ENCODE peak calls at places on chromosomes 12 and 14, in five cellular contexts. W, B, E, J and R are unnamed samples. For H3K9me3, the result is how much of the 10 kb centered on the place peaks cover.

GRCh38 chr14:101627913-101628257 is 66.6 kb downstream of the DIO3 start:
- DNase-seq in W (no peak), B (no peak), E (no peak), J (no peak), R (no peak)

GRCh38 chr12:53060721-53061276 is 10.9 kb downstream of the TNS2 start:
- DNase-seq in W (no peak), B (no peak), E (no peak), J (no peak), R (no peak)

GRCh38 chr14:34460841-34461240 is 1.2 kb downstream of the SPTSSA start:
- DNase-seq in W (no peak), B (no peak), E (peak), J (no peak), R (peak)

GRCh38 chr12:58757422-58757821 is 162.9 kb downstream of the LRIG3 start:
- DNase-seq in W (no peak), B (no peak), E (peak), J (no peak), R (peak)

GRCh38 chr14:97219356-97220017 is 422.3 kb downstream of the VRK1 start:
- DNase-seq in W (no peak), B (peak), E (no peak), J (no peak), R (no peak)

GRCh38 chr12:92185052-92185451 is 39.4 kb upstream of the BTG1 start:
- DNase-seq in W (peak), B (peak), E (no peak), J (no peak), R (no peak)

GRCh38 chr12:124640096-124640495 is 72.7 kb upstream of the NCOR2 start:
- DNase-seq in W (no peak), B (no peak), E (peak), J (no peak), R (no peak)

GRCh38 chr12:89574736-89575208 is 48.9 kb upstream of the POC1B start:
- DNase-seq in W (no peak), B (no peak), E (peak), J (no peak), R (peak)

GRCh38 chr12:52370906-52371608 is 3.8 kb upstream of the KRT85 start:
- DNase-seq in W (no peak), B (no peak), E (peak), J (peak), R (no peak)

GRCh38 chr12:51869931-51870330 is 18.0 kb upstream of the ANKRD33 start:
- DNase-seq in W (no peak), B (no peak), E (no peak), J (no peak), R (no peak)

GRCh38 chr12:28569698-28570411 is 379.6 kb downstream of the CCDC91 start:
- DNase-seq in W (peak), B (no peak), E (peak), J (no peak), R (peak)

GRCh38 chr12:120231316-120232011 is 30.6 kb upstream of the RPLP0 start:
- DNase-seq in W (peak), B (peak), E (peak), J (no peak), R (peak)

DNA sequence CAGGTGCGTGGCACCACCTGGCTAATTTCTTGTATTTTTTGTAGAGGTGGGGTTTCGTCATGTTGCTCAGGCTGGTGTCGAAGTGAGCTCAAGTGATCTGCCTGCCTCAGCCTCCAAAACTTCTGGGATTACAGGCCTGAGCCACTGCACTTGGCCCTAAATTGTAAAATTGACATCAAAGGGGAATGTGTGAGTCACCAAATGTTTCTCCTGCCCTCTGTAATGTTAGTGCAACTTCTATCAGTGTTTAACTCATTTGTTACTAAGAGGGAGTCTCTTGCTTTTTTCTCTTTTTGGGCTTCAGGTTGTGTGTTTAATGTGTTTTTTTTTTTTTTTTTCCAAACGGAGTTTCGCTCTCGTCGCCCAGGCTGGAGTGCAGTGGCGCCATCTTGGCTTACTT is 2.3 kb downstream of the TULP3 start:
- DNase-seq in W (no peak), B (no peak), E (peak), J (peak), R (peak)
- H3K4me3 ChIP-seq in W (no peak), B (no peak), E (no peak), J (no peak), R (no peak)

GRCh38 chr12:77796775-77797174 is 33.9 kb upstream of the NAV3 start:
- DNase-seq in W (no peak), B (no peak), E (peak), J (no peak), R (no peak)
- H3K9me3 ChIP-seq in W (under half), B (under half), E (under half), J (under half), R (under half)

DNA sequence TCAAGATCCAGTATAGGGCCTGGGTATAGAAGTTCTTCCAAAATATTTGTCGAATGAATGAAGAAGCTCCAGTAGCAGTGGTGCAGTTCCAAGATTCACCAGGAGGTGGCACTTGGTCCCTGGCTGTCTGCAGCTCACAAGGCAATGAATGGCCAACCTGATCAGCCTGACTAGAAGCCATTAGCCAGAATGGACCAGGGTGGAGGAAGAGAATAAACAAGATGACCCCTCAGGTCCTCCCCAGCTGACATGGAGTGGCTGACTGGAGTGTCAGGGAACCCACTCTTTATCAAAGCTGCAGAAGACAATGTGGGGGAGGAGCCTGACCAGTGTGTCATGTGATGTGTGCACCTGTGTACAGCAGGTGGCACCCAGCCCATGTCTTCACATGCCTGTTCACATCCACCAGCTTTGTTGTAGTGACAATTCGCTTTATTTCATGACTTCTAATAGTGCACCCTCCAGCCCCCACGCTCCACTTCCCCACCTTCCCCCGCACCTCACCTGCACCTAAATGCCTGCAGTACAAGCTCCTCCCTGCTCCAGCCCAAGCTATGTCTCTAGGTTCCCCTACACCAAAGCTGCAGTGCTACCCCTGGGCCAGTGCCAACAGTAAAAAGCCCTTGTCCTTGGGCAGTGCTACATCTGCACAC is 3.0 kb downstream of the LTBP2 start:
- DNase-seq in W (peak), B (peak), E (peak), J (peak), R (peak)
- H3K4me3 ChIP-seq in W (no peak), B (no peak), E (no peak), J (no peak), R (no peak)

GRCh38 chr12:34287986-34288962 is 266.0 kb downstream of the ALG10 start:
- DNase-seq in W (no peak), B (no peak), E (no peak), J (peak), R (no peak)

GRCh38 chr12:34286934-34287333 is 264.6 kb downstream of the ALG10 start:
- DNase-seq in W (no peak), B (no peak), E (no peak), J (peak), R (peak)

GRCh38 chr12:34286483-34286882 is 264.2 kb downstream of the ALG10 start:
- DNase-seq in W (no peak), B (no peak), E (no peak), J (no peak), R (no peak)

GRCh38 chr12:34288963-34289345 is 266.7 kb downstream of the ALG10 start:
- DNase-seq in W (no peak), B (no peak), E (no peak), J (no peak), R (no peak)

DNA sequence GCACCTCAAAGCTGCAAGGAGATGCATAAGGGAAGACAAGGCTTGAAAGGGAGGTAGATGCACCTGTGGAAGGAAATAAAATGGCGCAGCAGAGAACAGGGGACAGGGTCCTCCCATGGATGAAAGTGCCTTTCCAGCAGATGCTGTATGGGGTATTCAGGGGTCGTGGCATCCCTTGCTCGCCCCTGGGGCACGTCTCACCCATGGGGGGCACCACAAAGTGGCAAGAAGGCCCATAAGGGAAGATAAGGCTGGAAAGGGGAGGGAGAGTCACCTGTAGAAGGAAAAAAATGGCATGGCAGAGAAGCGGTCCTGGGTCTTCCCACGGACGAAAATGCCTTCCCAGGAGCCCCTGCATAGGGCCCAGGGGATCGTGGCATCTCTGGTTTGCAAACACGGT is 265.1 kb downstream of the ALG10 start:
- DNase-seq in W (no peak), B (no peak), E (no peak), J (no peak), R (no peak)
- H3K9me3 ChIP-seq in W (under half), B (under half), E (half or more), J (under half), R (under half)

GRCh38 chr12:4270016-4270669 is 3.4 kb upstream of the CCND2 start:
- DNase-seq in W (peak), B (peak), E (no peak), J (no peak), R (no peak)
- H3K4me3 ChIP-seq in W (peak), B (peak), E (no peak), J (peak), R (no peak)

GRCh38 chr12:37547611-37548010 is 769.0 kb upstream of the ALG10B start:
- DNase-seq in W (no peak), B (no peak), E (no peak), J (no peak), R (no peak)

GRCh38 chr12:37548266-37548805 is 768.2 kb upstream of the ALG10B start:
- DNase-seq in W (no peak), B (no peak), E (no peak), J (no peak), R (no peak)

GRCh38 chr12:37545759-37546158 is 770.8 kb upstream of the ALG10B start:
- DNase-seq in W (no peak), B (no peak), E (no peak), J (no peak), R (no peak)

GRCh38 chr12:37546206-37546605 is 770.4 kb upstream of the ALG10B start:
- DNase-seq in W (no peak), B (no peak), E (no peak), J (no peak), R (no peak)

GRCh38 chr12:37546901-37547475 is 769.6 kb upstream of the ALG10B start:
- DNase-seq in W (no peak), B (no peak), E (no peak), J (no peak), R (no peak)
- H3K9me3 ChIP-seq in W (under half), B (under half), E (under half), J (under half), R (under half)

GRCh38 chr14:65231286-65231980 is 129.1 kb upstream of the MAX start:
- DNase-seq in W (no peak), B (no peak), E (no peak), J (no peak), R (no peak)

GRCh38 chr14:65230287-65230728 is 128.0 kb upstream of the MAX start:
- DNase-seq in W (peak), B (no peak), E (no peak), J (no peak), R (peak)

GRCh38 chr14:65228956-65229355 is 126.6 kb upstream of the MAX start:
- DNase-seq in W (no peak), B (no peak), E (no peak), J (no peak), R (no peak)

GRCh38 chr14:65228436-65228835 is 126.1 kb upstream of the MAX start:
- DNase-seq in W (no peak), B (no peak), E (no peak), J (no peak), R (no peak)

DNA sequence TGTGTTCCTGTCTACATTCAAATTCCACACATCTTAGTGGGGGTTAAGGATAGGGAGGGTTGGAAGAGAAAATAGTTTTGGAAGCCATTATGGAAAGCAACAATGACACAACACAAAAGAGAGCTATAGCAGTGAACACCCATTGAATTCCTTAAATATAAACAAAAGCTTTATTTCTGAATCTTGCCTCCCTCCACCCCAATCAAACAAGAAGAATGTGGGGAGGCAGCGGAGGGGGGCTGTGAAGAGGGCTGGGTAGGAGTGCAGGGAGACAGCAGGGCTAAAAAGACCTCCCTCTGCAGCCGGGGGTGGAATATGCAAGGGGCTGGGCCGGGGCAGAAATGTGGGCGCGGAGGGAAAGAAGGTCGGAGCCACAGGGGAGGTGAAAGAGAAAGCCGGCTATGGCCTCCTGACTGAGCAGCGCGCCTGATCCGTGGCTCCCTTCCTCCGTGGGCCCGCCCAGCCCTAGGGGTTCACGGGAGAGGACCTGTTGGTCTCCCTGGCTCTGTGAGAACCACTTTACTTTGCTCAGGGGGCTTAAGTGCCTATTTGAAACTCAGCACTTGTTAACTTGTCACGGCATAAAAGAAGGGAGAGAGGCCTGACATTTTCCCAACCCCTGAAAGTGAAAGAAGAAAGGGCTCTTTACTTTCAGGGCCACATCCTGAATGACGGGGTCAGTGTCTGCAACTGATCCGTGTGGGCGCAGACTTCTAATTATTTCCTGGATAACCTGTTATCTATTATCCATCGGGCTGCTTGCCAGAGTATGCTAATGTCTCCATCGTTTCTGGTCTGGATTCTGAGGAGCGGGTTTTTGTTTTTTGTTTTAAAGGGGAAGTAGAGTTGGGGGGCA is 127.3 kb upstream of the MAX start:
- DNase-seq in W (peak), B (peak), E (no peak), J (peak), R (peak)
- H3K4me3 ChIP-seq in W (peak), B (peak), E (no peak), J (peak), R (peak)